ENCODE peak calls at places on chromosome 1, in eight cellular contexts. One of them, this sample, is unnamed.

GRCh38 chr1:78038491-78038939 is 7.3 kb upstream of the GIPC2 start:
- DNase-seq in psoas muscle: no peak
- DNase-seq in RWPE1: no peak
- DNase-seq in type B pancreatic cell: no peak
- DNase-seq in heart right ventricle: no peak
- DNase-seq in foreskin keratinocyte: no peak
- DNase-seq in cardiac fibroblast: peak
- DNase-seq in neural crest cell: no peak
- DNase-seq in this sample: no peak

GRCh38 chr1:52678961-52679897 is 18.9 kb downstream of the COA7 start:
- DNase-seq in type B pancreatic cell: no peak
- DNase-seq in heart right ventricle: no peak
- DNase-seq in RWPE1: no peak
- DNase-seq in psoas muscle: no peak
- DNase-seq in neural crest cell: no peak
- DNase-seq in foreskin keratinocyte: no peak
- DNase-seq in cardiac fibroblast: no peak
- DNase-seq in this sample: no peak

GRCh38 chr1:192767798-192768197 is 41.0 kb upstream of the RGS2 start:
- DNase-seq in heart right ventricle: no peak
- DNase-seq in RWPE1: no peak
- DNase-seq in foreskin keratinocyte: no peak
- DNase-seq in type B pancreatic cell: no peak
- DNase-seq in cardiac fibroblast: no peak
- DNase-seq in neural crest cell: no peak
- DNase-seq in psoas muscle: no peak
- DNase-seq in this sample: no peak

GRCh38 chr1:8540971-8541370 is 223.1 kb downstream of the SLC45A1 start:
- DNase-seq in RWPE1: no peak
- DNase-seq in heart right ventricle: no peak
- DNase-seq in cardiac fibroblast: peak
- DNase-seq in psoas muscle: no peak
- DNase-seq in type B pancreatic cell: no peak
- DNase-seq in neural crest cell: no peak
- DNase-seq in foreskin keratinocyte: peak
- DNase-seq in this sample: no peak

GRCh38 chr1:232282541-232282940 is 347.4 kb downstream of the SIPA1L2 start:
- DNase-seq in cardiac fibroblast: no peak
- DNase-seq in neural crest cell: no peak
- DNase-seq in type B pancreatic cell: no peak
- DNase-seq in heart right ventricle: no peak
- DNase-seq in foreskin keratinocyte: no peak
- DNase-seq in psoas muscle: no peak
- DNase-seq in RWPE1: no peak
- DNase-seq in this sample: no peak

GRCh38 chr1:171290611-171291010 is 23.4 kb upstream of the FMO4 start:
- DNase-seq in RWPE1: no peak
- DNase-seq in heart right ventricle: no peak
- DNase-seq in neural crest cell: no peak
- DNase-seq in cardiac fibroblast: no peak
- DNase-seq in psoas muscle: no peak
- DNase-seq in foreskin keratinocyte: no peak
- DNase-seq in type B pancreatic cell: no peak
- DNase-seq in this sample: no peak

GRCh38 chr1:218705391-218705790 is 360.3 kb downstream of the TGFB2 start:
- DNase-seq in psoas muscle: no peak
- DNase-seq in cardiac fibroblast: peak
- DNase-seq in type B pancreatic cell: no peak
- DNase-seq in heart right ventricle: no peak
- DNase-seq in foreskin keratinocyte: peak
- DNase-seq in RWPE1: no peak
- DNase-seq in neural crest cell: no peak
- DNase-seq in this sample: no peak

GRCh38 chr1:166905136-166905535 is 29.1 kb upstream of the TADA1 start:
- DNase-seq in foreskin keratinocyte: no peak
- DNase-seq in heart right ventricle: no peak
- DNase-seq in RWPE1: no peak
- DNase-seq in cardiac fibroblast: no peak
- DNase-seq in psoas muscle: no peak
- DNase-seq in neural crest cell: no peak
- DNase-seq in type B pancreatic cell: no peak
- DNase-seq in this sample: no peak

GRCh38 chr1:68624233-68624632 is 127.4 kb upstream of the DEPDC1 start:
- DNase-seq in foreskin keratinocyte: peak
- DNase-seq in RWPE1: peak
- DNase-seq in heart right ventricle: no peak
- DNase-seq in type B pancreatic cell: no peak
- DNase-seq in neural crest cell: no peak
- DNase-seq in cardiac fibroblast: peak
- DNase-seq in psoas muscle: no peak
- DNase-seq in this sample: no peak

GRCh38 chr1:28668191-28668955 is at the start of gene GMEB1:
- DNase-seq in heart right ventricle: peak
- DNase-seq in neural crest cell: peak
- DNase-seq in psoas muscle: peak
- DNase-seq in cardiac fibroblast: peak
- DNase-seq in RWPE1: peak
- DNase-seq in foreskin keratinocyte: peak
- DNase-seq in type B pancreatic cell: peak
- DNase-seq in this sample: peak
- TF ChIP-seq CTCF in heart right ventricle: no peak
- TF ChIP-seq CTCF in neural crest cell: peak
- TF ChIP-seq CTCF in psoas muscle: no peak
- TF ChIP-seq CTCF in cardiac fibroblast: no peak
- TF ChIP-seq CTCF in RWPE1: no peak
- TF ChIP-seq CTCF in foreskin keratinocyte: peak
- TF ChIP-seq CTCF in type B pancreatic cell: peak
- TF ChIP-seq CTCF in this sample: no peak

GRCh38 chr1:57966751-57967406 is 543.0 kb upstream of the DAB1 start:
- DNase-seq in psoas muscle: no peak
- DNase-seq in neural crest cell: no peak
- DNase-seq in cardiac fibroblast: no peak
- DNase-seq in type B pancreatic cell: no peak
- DNase-seq in heart right ventricle: no peak
- DNase-seq in foreskin keratinocyte: peak
- DNase-seq in RWPE1: peak
- DNase-seq in this sample: no peak
- TF ChIP-seq CTCF in psoas muscle: no peak
- TF ChIP-seq CTCF in neural crest cell: no peak
- TF ChIP-seq CTCF in cardiac fibroblast: no peak
- TF ChIP-seq CTCF in type B pancreatic cell: no peak
- TF ChIP-seq CTCF in heart right ventricle: no peak
- TF ChIP-seq CTCF in foreskin keratinocyte: no peak
- TF ChIP-seq CTCF in RWPE1: no peak
- TF ChIP-seq CTCF in this sample: no peak

DNA sequence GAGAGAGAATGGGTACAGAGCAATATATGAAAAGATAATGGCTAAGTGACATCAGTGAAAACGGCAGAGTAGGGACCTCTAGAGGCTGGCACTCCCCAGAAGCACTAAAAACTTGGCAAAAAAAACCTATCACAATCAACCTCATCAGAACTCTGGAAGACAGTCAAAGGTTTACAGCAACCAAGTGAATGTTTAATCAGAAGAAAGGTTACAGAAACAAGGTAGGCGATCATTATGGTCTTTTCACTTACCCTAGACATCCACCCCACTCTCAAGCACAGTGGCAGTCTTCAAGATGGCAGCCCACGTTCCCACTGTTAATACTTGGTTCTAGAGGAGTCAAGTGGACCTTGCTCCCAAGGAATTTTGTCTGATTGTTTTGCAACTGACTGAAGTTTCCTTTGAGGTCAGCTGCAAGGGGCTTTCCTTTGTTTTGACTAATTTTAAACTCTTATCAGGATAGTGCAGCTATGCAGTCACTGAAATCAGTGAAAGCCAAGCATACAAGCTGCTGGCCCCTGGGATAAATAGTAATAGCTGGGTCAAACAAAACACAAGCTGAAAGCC is 7.2 kb downstream of the KIFAP3 start:
- DNase-seq in foreskin keratinocyte: no peak
- DNase-seq in cardiac fibroblast: no peak
- DNase-seq in type B pancreatic cell: no peak
- DNase-seq in heart right ventricle: no peak
- DNase-seq in neural crest cell: no peak
- DNase-seq in RWPE1: no peak
- DNase-seq in psoas muscle: no peak
- DNase-seq in this sample: no peak
- TF ChIP-seq CTCF in foreskin keratinocyte: peak
- TF ChIP-seq CTCF in cardiac fibroblast: no peak
- TF ChIP-seq CTCF in type B pancreatic cell: no peak
- TF ChIP-seq CTCF in heart right ventricle: no peak
- TF ChIP-seq CTCF in neural crest cell: no peak
- TF ChIP-seq CTCF in RWPE1: no peak
- TF ChIP-seq CTCF in psoas muscle: no peak
- TF ChIP-seq CTCF in this sample: no peak

GRCh38 chr1:11858968-11859871 is 475 bp upstream of the NPPB start:
- DNase-seq in type B pancreatic cell: peak
- DNase-seq in foreskin keratinocyte: peak
- DNase-seq in cardiac fibroblast: peak
- DNase-seq in neural crest cell: peak
- DNase-seq in RWPE1: peak
- DNase-seq in heart right ventricle: peak
- DNase-seq in psoas muscle: peak
- DNase-seq in this sample: no peak
- TF ChIP-seq CTCF in type B pancreatic cell: peak
- TF ChIP-seq CTCF in foreskin keratinocyte: peak
- TF ChIP-seq CTCF in cardiac fibroblast: peak
- TF ChIP-seq CTCF in neural crest cell: peak
- TF ChIP-seq CTCF in RWPE1: peak
- TF ChIP-seq CTCF in heart right ventricle: no peak
- TF ChIP-seq CTCF in psoas muscle: peak
- TF ChIP-seq CTCF in this sample: no peak

GRCh38 chr1:33655496-33655895 is 183.1 kb downstream of the ZSCAN20 start:
- DNase-seq in psoas muscle: no peak
- DNase-seq in heart right ventricle: peak
- DNase-seq in neural crest cell: no peak
- DNase-seq in type B pancreatic cell: no peak
- DNase-seq in foreskin keratinocyte: no peak
- DNase-seq in RWPE1: no peak
- DNase-seq in cardiac fibroblast: no peak
- DNase-seq in this sample: no peak

GRCh38 chr1:33657833-33658232 is 185.4 kb downstream of the ZSCAN20 start:
- DNase-seq in psoas muscle: no peak
- DNase-seq in foreskin keratinocyte: no peak
- DNase-seq in neural crest cell: no peak
- DNase-seq in heart right ventricle: peak
- DNase-seq in RWPE1: no peak
- DNase-seq in cardiac fibroblast: no peak
- DNase-seq in type B pancreatic cell: no peak
- DNase-seq in this sample: no peak

GRCh38 chr1:33656467-33656866 is 184.0 kb downstream of the ZSCAN20 start:
- DNase-seq in heart right ventricle: no peak
- DNase-seq in foreskin keratinocyte: no peak
- DNase-seq in cardiac fibroblast: no peak
- DNase-seq in neural crest cell: no peak
- DNase-seq in psoas muscle: no peak
- DNase-seq in type B pancreatic cell: no peak
- DNase-seq in RWPE1: no peak
- DNase-seq in this sample: no peak

GRCh38 chr1:33653226-33653625 is 180.8 kb downstream of the ZSCAN20 start:
- DNase-seq in psoas muscle: no peak
- DNase-seq in neural crest cell: no peak
- DNase-seq in foreskin keratinocyte: no peak
- DNase-seq in type B pancreatic cell: no peak
- DNase-seq in cardiac fibroblast: no peak
- DNase-seq in heart right ventricle: peak
- DNase-seq in RWPE1: no peak
- DNase-seq in this sample: no peak

GRCh38 chr1:33654267-33654832 is 181.9 kb downstream of the ZSCAN20 start:
- DNase-seq in type B pancreatic cell: no peak
- DNase-seq in heart right ventricle: no peak
- DNase-seq in cardiac fibroblast: no peak
- DNase-seq in neural crest cell: peak
- DNase-seq in RWPE1: no peak
- DNase-seq in psoas muscle: no peak
- DNase-seq in foreskin keratinocyte: no peak
- DNase-seq in this sample: no peak
- TF ChIP-seq CTCF in type B pancreatic cell: peak
- TF ChIP-seq CTCF in heart right ventricle: peak
- TF ChIP-seq CTCF in cardiac fibroblast: no peak
- TF ChIP-seq CTCF in neural crest cell: peak
- TF ChIP-seq CTCF in RWPE1: no peak
- TF ChIP-seq CTCF in psoas muscle: no peak
- TF ChIP-seq CTCF in foreskin keratinocyte: peak
- TF ChIP-seq CTCF in this sample: peak

This sample was measured in HFF-Myc.